ENCODE peak calls at places on chromosomes 13 and 19, in six cellular contexts. One of them, this sample, is unnamed.

GRCh38 chr19:48752511-48753365 is at the start of gene FUT1:
- DNase-seq in lower leg skin: no peak
- DNase-seq in fibroblast of the conjunctiva: no peak
- DNase-seq in activated T-cell treated with anti-CD3 and anti-CD28 coated beads for 4 hours: no peak
- DNase-seq in erythroblast: peak
- DNase-seq in T-cell: no peak
- DNase-seq in this sample: peak

GRCh38 chr19:56942749-56943148 is 102.2 kb upstream of the PEG3 start:
- DNase-seq in activated T-cell treated with anti-CD3 and anti-CD28 coated beads for 4 hours: no peak
- DNase-seq in lower leg skin: no peak
- DNase-seq in T-cell: no peak
- DNase-seq in fibroblast of the conjunctiva: no peak
- DNase-seq in erythroblast: peak
- DNase-seq in this sample: peak

GRCh38 chr13:79211377-79211776 is 194.7 kb downstream of the RBM26 start:
- DNase-seq in erythroblast: no peak
- DNase-seq in activated T-cell treated with anti-CD3 and anti-CD28 coated beads for 4 hours: no peak
- DNase-seq in T-cell: no peak
- DNase-seq in lower leg skin: no peak
- DNase-seq in fibroblast of the conjunctiva: no peak
- DNase-seq in this sample: no peak

GRCh38 chr13:78714717-78715116 is 55.8 kb upstream of the OBI1 start:
- DNase-seq in activated T-cell treated with anti-CD3 and anti-CD28 coated beads for 4 hours: no peak
- DNase-seq in erythroblast: no peak
- DNase-seq in fibroblast of the conjunctiva: no peak
- DNase-seq in T-cell: no peak
- DNase-seq in lower leg skin: no peak
- DNase-seq in this sample: no peak

GRCh38 chr13:50580684-50581305 is 262.7 kb downstream of the DLEU7 start:
- DNase-seq in erythroblast: no peak
- DNase-seq in T-cell: no peak
- DNase-seq in lower leg skin: no peak
- DNase-seq in fibroblast of the conjunctiva: no peak
- DNase-seq in activated T-cell treated with anti-CD3 and anti-CD28 coated beads for 4 hours: no peak
- DNase-seq in this sample: no peak

GRCh38 chr19:30228726-30229523 is 143.3 kb upstream of the ZNF536 start:
- DNase-seq in T-cell: no peak
- DNase-seq in activated T-cell treated with anti-CD3 and anti-CD28 coated beads for 4 hours: no peak
- DNase-seq in lower leg skin: no peak
- DNase-seq in erythroblast: no peak
- DNase-seq in fibroblast of the conjunctiva: no peak
- DNase-seq in this sample: peak

GRCh38 chr19:7926021-7926726 is at the start of gene CTXN1:
- DNase-seq in erythroblast: peak
- DNase-seq in T-cell: peak
- DNase-seq in fibroblast of the conjunctiva: no peak
- DNase-seq in activated T-cell treated with anti-CD3 and anti-CD28 coated beads for 4 hours: peak
- DNase-seq in lower leg skin: no peak
- DNase-seq in this sample: peak

GRCh38 chr13:104594801-104595200 is 1528.6 kb upstream of the SLC10A2 start:
- DNase-seq in lower leg skin: no peak
- DNase-seq in activated T-cell treated with anti-CD3 and anti-CD28 coated beads for 4 hours: no peak
- DNase-seq in erythroblast: no peak
- DNase-seq in T-cell: no peak
- DNase-seq in fibroblast of the conjunctiva: no peak
- DNase-seq in this sample: no peak

GRCh38 chr13:38954844-38955243 is 35.8 kb downstream of the STOML3 start:
- DNase-seq in fibroblast of the conjunctiva: no peak
- DNase-seq in T-cell: no peak
- DNase-seq in lower leg skin: no peak
- DNase-seq in activated T-cell treated with anti-CD3 and anti-CD28 coated beads for 4 hours: no peak
- DNase-seq in erythroblast: no peak
- DNase-seq in this sample: no peak

GRCh38 chr13:52842440-52842839 is 6.0 kb downstream of the PCDH8 start:
- DNase-seq in erythroblast: no peak
- DNase-seq in lower leg skin: no peak
- DNase-seq in activated T-cell treated with anti-CD3 and anti-CD28 coated beads for 4 hours: no peak
- DNase-seq in fibroblast of the conjunctiva: no peak
- DNase-seq in T-cell: no peak
- DNase-seq in this sample: no peak

GRCh38 chr13:40651866-40652587 is 14.4 kb downstream of the FOXO1 start:
- DNase-seq in activated T-cell treated with anti-CD3 and anti-CD28 coated beads for 4 hours: no peak
- DNase-seq in fibroblast of the conjunctiva: no peak
- DNase-seq in lower leg skin: no peak
- DNase-seq in T-cell: no peak
- DNase-seq in erythroblast: no peak
- DNase-seq in this sample: peak

GRCh38 chr19:21751379-21751778 is 16.0 kb downstream of the ZNF100 start:
- DNase-seq in T-cell: no peak
- DNase-seq in fibroblast of the conjunctiva: no peak
- DNase-seq in lower leg skin: no peak
- DNase-seq in activated T-cell treated with anti-CD3 and anti-CD28 coated beads for 4 hours: no peak
- DNase-seq in erythroblast: no peak
- DNase-seq in this sample: no peak

GRCh38 chr19:1154731-1155351 is 19.2 kb downstream of the SBNO2 start:
- DNase-seq in activated T-cell treated with anti-CD3 and anti-CD28 coated beads for 4 hours: no peak
- DNase-seq in fibroblast of the conjunctiva: peak
- DNase-seq in erythroblast: no peak
- DNase-seq in T-cell: no peak
- DNase-seq in lower leg skin: peak
- DNase-seq in this sample: no peak

GRCh38 chr19:45439569-45440258 is 16.0 kb upstream of the ERCC1 start:
- DNase-seq in erythroblast: peak
- DNase-seq in activated T-cell treated with anti-CD3 and anti-CD28 coated beads for 4 hours: peak
- DNase-seq in lower leg skin: no peak
- DNase-seq in T-cell: peak
- DNase-seq in fibroblast of the conjunctiva: no peak
- DNase-seq in this sample: peak

GRCh38 chr13:34383728-34384127 is 558.3 kb upstream of the NBEA start:
- DNase-seq in erythroblast: no peak
- DNase-seq in lower leg skin: no peak
- DNase-seq in fibroblast of the conjunctiva: no peak
- DNase-seq in T-cell: no peak
- DNase-seq in activated T-cell treated with anti-CD3 and anti-CD28 coated beads for 4 hours: no peak
- DNase-seq in this sample: no peak

GRCh38 chr13:36724141-36724540 is 50.3 kb downstream of the SERTM1 start:
- DNase-seq in fibroblast of the conjunctiva: no peak
- DNase-seq in T-cell: no peak
- DNase-seq in erythroblast: no peak
- DNase-seq in activated T-cell treated with anti-CD3 and anti-CD28 coated beads for 4 hours: no peak
- DNase-seq in lower leg skin: no peak
- DNase-seq in this sample: no peak

GRCh38 chr13:48163066-48163465 is 68.2 kb upstream of the MED4 start:
- DNase-seq in T-cell: no peak
- DNase-seq in activated T-cell treated with anti-CD3 and anti-CD28 coated beads for 4 hours: no peak
- DNase-seq in erythroblast: no peak
- DNase-seq in lower leg skin: no peak
- DNase-seq in fibroblast of the conjunctiva: no peak
- DNase-seq in this sample: no peak

This sample was measured in endodermal cell.